ENCODE peak calls at places on chromosomes 12 and 14, in nine cellular contexts. Z is NK-92 treated with Interleukin-12 subunit alpha and Interleukin-12 subunit beta, amount 100 ng/mL, for 24 hours; C is osteoblast; O is HEK293T; A is left cardiac atrium; R is MV-4-11; V is stimulated activated CD4-positive, alpha-beta T cell treated with anti-CD3 and anti-CD28 coated beads, Interleukin-1b, Interleukin-23, amount 100 ng/mL, for 24 hours; F is ELF-1; H is fibroblast of lung. D is an unnamed sample.

GRCh38 chr14:28767851-28768548 is 1.4 kb downstream of the FOXG1 start:
- DNase-seq in Z (no peak), C (no peak), O (peak; percentile 45), A (no peak), R (no peak), V (no peak), F (peak; percentile 84), H (no peak), D (no peak)

GRCh38 chr14:99733551-99734405 is 49.7 kb downstream of the CYP46A1 start:
- DNase-seq in Z (no peak), C (peak; percentile 85), O (no peak), A (peak; percentile 64), R (no peak), V (no peak), F (no peak), H (no peak), D (no peak)

GRCh38 chr14:93044116-93044515 is 71.6 kb downstream of the ITPK1 start:
- DNase-seq in Z (no peak), C (peak; percentile 42), O (no peak), A (no peak), R (no peak), V (no peak), F (no peak), H (peak; percentile 30), D (no peak)

GRCh38 chr12:7091660-7092228 is 501 bp downstream of the C1R start:
- DNase-seq in Z (no peak), C (peak; percentile 62), O (no peak), A (peak; percentile 79), R (no peak), V (no peak), F (no peak), H (no peak), D (no peak)

GRCh38 chr14:64112859-64113258 is 181.3 kb downstream of the ESR2 start:
- DNase-seq in Z (no peak), C (no peak), O (no peak), A (no peak), R (no peak), V (no peak), F (no peak), H (no peak), D (no peak)

GRCh38 chr12:109387425-109388166 is 39.9 kb downstream of the MYO1H start:
- DNase-seq in Z (no peak), C (no peak), O (peak; percentile 48), A (no peak), R (peak; percentile 43), V (no peak), F (peak; percentile 30), H (peak; percentile 6), D (peak; percentile 29)

GRCh38 chr12:64389154-64389553 is 1.4 kb downstream of the C12orf56 start:
- DNase-seq in Z (no peak), C (no peak), O (no peak), A (no peak), R (no peak), V (no peak), F (no peak), H (no peak), D (no peak)

GRCh38 chr14:38693423-38693822 is 409.6 kb downstream of the SEC23A start:
- DNase-seq in Z (no peak), C (no peak), O (no peak), A (no peak), R (no peak), V (no peak), F (no peak), H (no peak), D (no peak)

GRCh38 chr12:11917501-11917900 is 153.2 kb upstream of the BCL2L14 start:
- DNase-seq in Z (no peak), C (no peak), O (no peak), A (no peak), R (no peak), V (no peak), F (peak; percentile 10), H (no peak), D (no peak)

GRCh38 chr12:122944588-122944987 is 21.7 kb downstream of the ABCB9 start:
- DNase-seq in Z (no peak), C (peak; percentile 86), O (no peak), A (no peak), R (no peak), V (no peak), F (no peak), H (peak; percentile 56), D (peak; percentile 22)

GRCh38 chr14:73785336-73785833 is 66.2 kb upstream of the PTGR2 start:
- DNase-seq in Z (peak; percentile 26), C (no peak), O (peak; percentile 49), A (no peak), R (peak; percentile 72), V (no peak), F (peak; percentile 78), H (peak; percentile 93), D (peak; percentile 75)

GRCh38 chr12:58540480-58541299 is 379.6 kb downstream of the LRIG3 start:
- DNase-seq in Z (peak; percentile 1), C (no peak), O (peak; percentile 73), A (peak; percentile 63), R (peak; percentile 44), V (no peak), F (peak; percentile 91), H (peak; percentile 83), D (peak; percentile 86)

GRCh38 chr12:29288031-29288430 is 92.9 kb downstream of the ERGIC2 start:
- DNase-seq in Z (no peak), C (no peak), O (no peak), A (no peak), R (no peak), V (no peak), F (no peak), H (peak; percentile 60), D (no peak)

D was measured in HCEC 1CT.